ENCODE peak calls at places on chromosomes 11 and 22, in nine cellular contexts. S is CD8-positive, alpha-beta T cell; E is HCT116; A is AG10803; N is mammary epithelial cell; B is astrocyte of the cerebellum; O is fibroblast of lung; D is cardiac fibroblast; M is bronchial epithelial cell. W is an unnamed sample.

GRCh38 chr22:20117656-20118571 is 888 bp upstream of the TRMT2A start:
- DNase-seq in E (no peak), N (no peak), B (no peak), O (peak), M (peak), S (peak), D (peak), A (peak), W (peak)

GRCh38 chr11:131664246-131664645 is 293.8 kb downstream of the NTM start:
- DNase-seq in O (no peak), B (no peak), E (no peak), N (no peak), S (no peak), A (no peak), M (no peak), D (no peak), W (no peak)

GRCh38 chr11:130243816-130244215 is 70.9 kb downstream of the ZBTB44 start:
- DNase-seq in M (no peak), B (no peak), N (no peak), O (no peak), A (no peak), D (no peak), E (no peak), S (no peak), W (peak)

GRCh38 chr11:4862447-4863236 is 13.6 kb upstream of the OR51S1 start:
- DNase-seq in O (no peak), D (no peak), B (no peak), E (no peak), N (no peak), M (no peak), S (no peak), A (no peak), W (no peak)

GRCh38 chr22:20011993-20012740 is 4.5 kb downstream of the ARVCF start:
- DNase-seq in S (no peak), E (no peak), O (no peak), A (no peak), B (no peak), M (no peak), D (no peak), N (no peak), W (no peak)

GRCh38 chr11:898540-899190 is 11.9 kb downstream of the CHID1 start:
- DNase-seq in N (no peak), B (no peak), O (peak), D (peak), E (no peak), A (no peak), M (no peak), S (no peak), W (no peak)

GRCh38 chr11:74019104-74019738 is 10.3 kb upstream of the UCP3 start:
- DNase-seq in N (no peak), O (peak), S (no peak), M (no peak), E (no peak), A (no peak), B (no peak), D (peak), W (no peak)

GRCh38 chr11:2776351-2777061 is 76.7 kb upstream of the KCNQ1OT1 start:
- DNase-seq in M (no peak), B (no peak), D (no peak), O (no peak), A (no peak), N (no peak), S (no peak), E (no peak), W (no peak)

GRCh38 chr11:32113200-32113599 is 22.3 kb downstream of the RCN1 start:
- DNase-seq in S (no peak), M (peak), B (no peak), O (no peak), N (no peak), A (no peak), D (no peak), E (no peak), W (no peak)

GRCh38 chr22:39215430-39216142 is 29.2 kb downstream of the PDGFB start:
- DNase-seq in A (no peak), N (no peak), M (no peak), E (peak), B (no peak), D (no peak), O (no peak), S (peak), W (peak)

GRCh38 chr22:36433318-36434231 is 45.8 kb upstream of the MYH9 start:
- DNase-seq in E (no peak), D (no peak), B (no peak), S (no peak), A (no peak), O (peak), N (no peak), M (no peak), W (no peak)

GRCh38 chr11:131392528-131393255 is 22.3 kb downstream of the NTM start:
- DNase-seq in E (no peak), N (no peak), M (peak), D (peak), A (peak), S (no peak), O (no peak), B (no peak), W (no peak)

GRCh38 chr11:68043349-68044144 is 4.7 kb downstream of the TCIRG1 start:
- DNase-seq in D (peak), N (no peak), S (no peak), B (no peak), A (peak), M (no peak), E (no peak), O (peak), W (no peak)

GRCh38 chr11:71304045-71304444 is 51.7 kb upstream of the SHANK2 start:
- DNase-seq in D (no peak), M (no peak), S (no peak), B (no peak), O (no peak), N (no peak), E (no peak), A (no peak), W (no peak)

GRCh38 chr11:2382927-2383822 is 6.1 kb downstream of the CD81 start:
- DNase-seq in D (peak), N (no peak), E (no peak), M (no peak), B (no peak), S (no peak), A (no peak), O (no peak), W (no peak)

GRCh38 chr11:103662880-103663279 is 373.6 kb upstream of the DDI1 start:
- DNase-seq in S (no peak), B (no peak), O (no peak), M (no peak), A (no peak), E (no peak), N (no peak), D (no peak), W (peak)

GRCh38 chr11:121869478-121869877 is 246.5 kb downstream of the BLID start:
- DNase-seq in M (no peak), A (no peak), D (no peak), S (no peak), N (no peak), B (no peak), O (no peak), E (no peak), W (no peak)

GRCh38 chr11:71388637-71389235 is 59.5 kb downstream of the DHCR7 start:
- DNase-seq in O (no peak), B (no peak), E (no peak), M (no peak), D (no peak), A (no peak), N (no peak), S (no peak), W (no peak)

GRCh38 chr11:92550411-92550810 is 325.8 kb downstream of the FAT3 start:
- DNase-seq in B (no peak), A (no peak), M (no peak), O (no peak), S (no peak), N (no peak), D (no peak), E (no peak), W (no peak)

GRCh38 chr22:27476729-27477128 is 324.8 kb downstream of the MN1 start:
- DNase-seq in O (peak), N (peak), S (no peak), M (peak), E (peak), B (no peak), A (peak), D (no peak), W (no peak)

GRCh38 chr22:17587631-17588030 is 24.3 kb downstream of the SLC25A18 start:
- DNase-seq in N (no peak), E (no peak), M (no peak), S (no peak), D (no peak), A (no peak), B (no peak), O (no peak), W (no peak)

GRCh38 chr11:134030853-134031252 is 38.0 kb upstream of the JAM3 start:
- DNase-seq in O (no peak), S (no peak), B (no peak), D (no peak), A (no peak), E (no peak), M (no peak), N (no peak), W (no peak)

GRCh38 chr11:70153133-70153727 is 49.9 kb upstream of the FADD start:
- DNase-seq in M (no peak), E (no peak), A (no peak), D (no peak), O (peak), B (peak), S (no peak), N (peak), W (peak)

GRCh38 chr11:72237112-72237931 is 6.7 kb downstream of the PHOX2A start:
- DNase-seq in A (no peak), O (no peak), D (no peak), S (no peak), E (no peak), N (no peak), M (no peak), B (no peak), W (no peak)

GRCh38 chr22:31891366-31892079 is 52.8 kb upstream of the YWHAH start:
- DNase-seq in D (peak), O (peak), B (peak), A (peak), E (no peak), S (no peak), N (no peak), M (no peak), W (no peak)

GRCh38 chr11:73126804-73127480 is 15.2 kb downstream of the FCHSD2 start:
- DNase-seq in O (no peak), A (peak), M (no peak), D (peak), S (no peak), B (no peak), N (no peak), E (no peak), W (no peak)

GRCh38 chr22:26610072-26610958 is 7.5 kb downstream of the CRYBB1 start:
- DNase-seq in M (peak), D (peak), B (peak), O (peak), A (peak), E (no peak), N (peak), S (peak), W (peak)

GRCh38 chr11:118918128-118918685 is 7.5 kb downstream of the BCL9L start:
- DNase-seq in B (peak), M (peak), S (peak), E (no peak), N (peak), A (peak), D (peak), O (peak), W (no peak)
- TF ChIP-seq CTCF in B (no peak), M (no peak), S (no peak), E (no peak), N (no peak), A (no peak), D (no peak), O (no peak), W (no peak)

DNA sequence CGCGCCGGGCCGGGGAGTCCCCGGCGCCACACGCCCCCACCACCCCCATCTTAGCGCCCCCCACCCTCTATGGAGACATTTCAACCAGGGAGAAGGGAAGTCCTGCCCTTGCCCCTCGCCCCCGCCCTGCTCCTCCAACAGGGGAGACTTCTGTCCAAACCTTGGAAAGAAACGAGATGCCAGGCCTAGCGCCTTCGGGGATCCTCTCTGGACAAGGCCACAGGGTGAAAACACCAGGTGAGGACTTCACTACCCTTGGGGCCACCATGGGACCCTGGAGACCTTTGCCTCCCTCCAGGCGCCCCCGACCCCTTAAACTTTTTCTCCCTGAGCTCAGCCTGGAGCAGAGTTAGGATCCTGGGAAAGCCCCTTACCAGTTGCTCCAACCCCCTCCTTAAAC is 11.6 kb upstream of the NPAS4 start:
- DNase-seq in B (no peak), E (no peak), S (no peak), N (no peak), A (no peak), O (no peak), M (no peak), D (no peak), W (no peak)
- H3K4me3 ChIP-seq in B (no peak), E (no peak), S (no peak), N (no peak), A (peak), O (no peak), M (no peak), D (no peak), W (no peak)

GRCh38 chr11:91248199-91248807 is 976.3 kb upstream of the FAT3 start:
- DNase-seq in S (no peak), N (peak), B (peak), O (peak), M (peak), A (no peak), D (peak), E (peak), W (peak)
- TF ChIP-seq CTCF in S (no peak), N (peak), B (peak), O (peak), M (peak), A (peak), D (peak), E (peak), W (peak)

GRCh38 chr22:45552017-45552411 is 49.3 kb downstream of the FBLN1 start:
- DNase-seq in B (no peak), D (no peak), S (no peak), N (no peak), O (no peak), A (no peak), M (no peak), E (no peak), W (no peak)
- H3K4me3 ChIP-seq in B (no peak), D (no peak), S (no peak), N (no peak), O (no peak), A (no peak), M (no peak), E (no peak), W (no peak)

GRCh38 chr11:8914661-8915018 is 3.7 kb downstream of the AKIP1 start:
- DNase-seq in E (no peak), B (no peak), S (no peak), N (no peak), O (no peak), M (no peak), D (no peak), A (no peak), W (no peak)
- TF ChIP-seq CTCF in E (no peak), B (no peak), S (peak), N (no peak), O (no peak), M (no peak), D (no peak), A (no peak), W (no peak)

DNA sequence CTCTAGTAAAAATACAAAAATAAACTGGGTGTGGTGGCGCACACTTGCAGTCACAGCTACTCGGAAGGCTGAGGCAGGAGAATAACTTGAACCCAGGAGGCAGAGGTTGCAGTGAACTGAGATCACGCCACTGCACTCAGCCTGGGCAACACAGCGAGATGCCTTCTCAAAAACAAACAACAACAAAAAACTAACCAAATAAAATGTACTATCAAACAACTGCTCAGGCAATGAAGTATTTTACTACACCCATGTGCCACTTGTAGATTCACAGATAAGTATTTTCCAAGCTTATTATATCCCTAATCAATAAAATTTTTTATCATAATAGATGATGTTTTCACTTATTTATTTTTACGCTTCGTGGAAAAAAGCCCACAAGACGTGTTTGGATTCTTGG is 924 bp downstream of the C11orf65 start:
- DNase-seq in M (no peak), S (no peak), E (no peak), D (no peak), O (no peak), A (no peak), B (no peak), N (no peak), W (no peak)
- H3K4me3 ChIP-seq in M (peak), S (peak), E (peak), D (peak), O (peak), A (peak), B (peak), N (peak), W (peak)